ENCODE peak calls at places on chromosomes 4 and X, in seven cellular contexts. M, P, H, D, B, I and L are unnamed samples.

GRCh38 chr4:89586864-89587263 is 250.1 kb downstream of the SNCA start:
- DNase-seq in B (no peak), D (peak; percentile 27), M (no peak), H (peak; percentile 67), I (peak; percentile 45), P (no peak), L (peak; percentile 51)

GRCh38 chr4:19494958-19495357 is 756.7 kb upstream of the SLIT2 start:
- DNase-seq in B (no peak), M (no peak), D (peak; percentile 53), P (no peak), I (peak; percentile 44), H (peak; percentile 45), L (peak; percentile 36)

GRCh38 chrX:150163181-150163930 is 199.8 kb upstream of the MAMLD1 start:
- DNase-seq in I (peak; percentile 12), P (no peak), D (no peak), H (peak; percentile 9), B (no peak), M (no peak), L (no peak)

GRCh38 chrX:465418-465817 is 78.7 kb upstream of the PPP2R3B start:
- DNase-seq in D (no peak), P (no peak), M (no peak), B (no peak), I (no peak), H (no peak), L (no peak)

GRCh38 chr4:86560447-86560846 is 33.7 kb upstream of the PTPN13 start:
- DNase-seq in M (no peak), H (peak; percentile 44), I (no peak), B (no peak), D (no peak), P (no peak), L (no peak)

GRCh38 chrX:102712216-102712966 is at the start of gene GPRASP2:
- DNase-seq in D (peak; percentile 13), I (peak; percentile 70), B (no peak), M (peak; percentile 72), H (no peak), P (peak; percentile 46), L (peak; percentile 6)

GRCh38 chr4:37936889-37937498 is 23.2 kb upstream of the PTTG2 start:
- DNase-seq in P (no peak), M (peak; percentile 91), B (no peak), H (no peak), I (no peak), D (no peak), L (no peak)

GRCh38 chrX:16457239-16457638 is 192.7 kb upstream of the S100G start:
- DNase-seq in B (no peak), D (no peak), P (no peak), H (no peak), I (no peak), M (no peak), L (peak; percentile 33)

GRCh38 chr4:123616970-123617392 is 220.4 kb downstream of the SPRY1 start:
- DNase-seq in B (no peak), I (peak; percentile 31), P (peak; percentile 58), M (peak; percentile 58), D (peak; percentile 90), H (no peak), L (peak; percentile 34)

GRCh38 chr4:5899396-5899795 is 6.5 kb upstream of the CRMP1 start:
- DNase-seq in H (no peak), D (no peak), M (no peak), I (no peak), P (no peak), B (no peak), L (no peak)

GRCh38 chr4:8917868-8918783 is 46.5 kb upstream of the HMX1 start:
- DNase-seq in B (no peak), M (peak; percentile 69), P (peak; percentile 76), H (peak; percentile 15), D (peak; percentile 51), I (peak; percentile 58), L (peak; percentile 31)

GRCh38 chr4:30386266-30386895 is 333.8 kb upstream of the PCDH7 start:
- DNase-seq in B (peak; percentile 4), H (peak; percentile 66), P (no peak), D (peak; percentile 46), M (no peak), I (peak; percentile 46), L (peak; percentile 64)

GRCh38 chr4:143616771-143617170 is 83.7 kb downstream of the FREM3 start:
- DNase-seq in B (no peak), H (peak; percentile 51), P (no peak), M (no peak), I (peak; percentile 17), D (peak; percentile 67), L (peak; percentile 87)

GRCh38 chr4:42398448-42399355 is 1.4 kb downstream of the SHISA3 start:
- DNase-seq in B (no peak), H (no peak), I (peak; percentile 4), M (peak; percentile 51), P (no peak), D (no peak), L (no peak)

GRCh38 chr4:150078996-150079581 is 844 bp downstream of the DCLK2 start:
- DNase-seq in I (peak; percentile 63), P (peak; percentile 35), B (no peak), H (peak; percentile 46), M (peak; percentile 51), D (peak; percentile 38), L (peak; percentile 44)

GRCh38 chr4:5656415-5656814 is 51.9 kb downstream of the EVC2 start:
- DNase-seq in B (no peak), D (no peak), P (no peak), H (no peak), I (no peak), M (no peak), L (no peak)

GRCh38 chr4:158186815-158187214 is 14.0 kb upstream of the GASK1B start:
- DNase-seq in I (no peak), P (no peak), H (no peak), B (no peak), D (no peak), M (no peak), L (no peak)

GRCh38 chr4:158181906-158182305 is 9.1 kb upstream of the GASK1B start:
- DNase-seq in I (no peak), P (no peak), B (no peak), M (no peak), H (no peak), D (no peak), L (no peak)

GRCh38 chr4:158176776-158177175 is 4.0 kb upstream of the GASK1B start:
- DNase-seq in H (no peak), M (no peak), P (no peak), B (no peak), I (no peak), D (no peak), L (no peak)

GRCh38 chr4:158179465-158179864 is 6.6 kb upstream of the GASK1B start:
- DNase-seq in B (no peak), D (no peak), P (no peak), H (no peak), I (no peak), M (no peak), L (no peak)

GRCh38 chr4:158182736-158183135 is 9.9 kb upstream of the GASK1B start:
- DNase-seq in P (no peak), I (no peak), H (no peak), D (no peak), M (peak; percentile 63), B (no peak), L (no peak)
- H3K4me3 ChIP-seq in P (no peak overlapping the region), I (no peak overlapping the region), H (no peak overlapping the region), D (no peak overlapping the region), M (peak overlapping the region; percentile 25), B (no peak overlapping the region), L (no peak overlapping the region)

GRCh38 chr4:97153042-97153441 is 990.2 kb downstream of the STPG2 start:
- DNase-seq in D (peak; percentile 1), I (no peak), M (no peak), P (peak; percentile 19), H (no peak), B (no peak), L (no peak)
- TF ChIP-seq CTCF in D (no peak), I (no peak), M (no peak), P (no peak), H (no peak), B (no peak), L (no peak)

DNA sequence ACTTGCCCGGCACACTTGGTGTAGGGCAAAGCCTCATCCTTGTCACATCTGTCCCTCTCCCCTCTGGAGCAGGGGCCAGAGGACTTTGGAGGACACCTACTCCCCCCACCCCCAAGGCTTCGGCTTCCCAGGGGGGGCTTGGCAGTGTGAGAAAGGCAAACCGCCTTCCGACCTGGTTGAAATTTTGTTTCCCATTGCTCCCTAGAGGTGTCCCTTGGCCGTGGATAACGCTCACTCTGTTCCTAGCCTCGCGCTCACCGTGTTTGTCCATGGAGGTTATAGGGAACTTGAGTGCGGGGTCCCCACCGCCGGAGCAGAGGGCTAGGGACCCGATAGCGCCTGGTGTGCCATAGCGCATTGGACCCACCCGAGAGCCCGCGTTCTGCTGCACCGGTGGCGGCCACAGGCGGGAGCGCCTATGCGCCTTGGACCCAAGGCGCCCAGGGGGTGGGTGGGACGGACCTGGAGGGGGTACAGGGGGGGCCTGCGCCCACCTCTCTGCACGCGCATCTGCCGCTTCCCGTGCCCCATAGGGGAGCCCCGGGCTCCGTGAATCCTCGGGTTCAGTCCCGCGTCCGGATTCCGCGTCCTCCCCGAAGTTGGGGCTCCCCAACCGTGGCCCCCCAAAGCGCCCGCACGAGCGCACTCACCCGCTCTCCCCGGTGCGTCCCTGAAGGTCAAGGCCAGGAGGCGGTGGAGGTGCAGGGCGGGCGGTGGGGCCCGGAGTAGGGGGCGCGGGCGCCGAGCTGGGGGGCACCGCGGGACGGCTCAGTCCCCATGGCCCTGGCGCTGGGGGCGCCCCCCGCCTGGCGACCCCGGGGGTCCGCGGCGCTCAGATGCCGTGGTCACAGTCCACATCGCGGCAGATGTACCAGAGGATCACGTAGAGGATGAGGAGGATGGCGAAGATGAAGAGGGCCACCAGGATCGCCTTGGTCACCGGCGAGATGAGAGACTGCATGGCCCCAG is 82.7 kb upstream of the DHRSX start:
- DNase-seq in B (no peak), D (no peak), P (no peak), M (no peak), I (no peak), H (no peak), L (no peak)
- H3K4me3 ChIP-seq in B (no peak overlapping the region), D (no peak overlapping the region), P (no peak overlapping the region), M (no peak overlapping the region), I (no peak overlapping the region), H (no peak overlapping the region), L (no peak overlapping the region)

GRCh38 chrX:71616672-71617529 is 1.4 kb downstream of the CXCR3 start:
- DNase-seq in B (no peak), M (no peak), I (no peak), H (no peak), P (peak; percentile 77), D (no peak), L (no peak)

GRCh38 chrX:71615954-71616353 is 2.4 kb downstream of the CXCR3 start:
- DNase-seq in B (no peak), I (no peak), H (no peak), P (no peak), D (no peak), M (no peak), L (no peak)

GRCh38 chrX:71609095-71609750 is 9.1 kb downstream of the CXCR3 start:
- DNase-seq in I (no peak), B (no peak), H (no peak), D (no peak), P (no peak), M (no peak), L (no peak)

GRCh38 chrX:71615056-71615455 is 3.3 kb downstream of the CXCR3 start:
- DNase-seq in H (no peak), B (no peak), P (no peak), M (no peak), I (no peak), D (no peak), L (no peak)

DNA sequence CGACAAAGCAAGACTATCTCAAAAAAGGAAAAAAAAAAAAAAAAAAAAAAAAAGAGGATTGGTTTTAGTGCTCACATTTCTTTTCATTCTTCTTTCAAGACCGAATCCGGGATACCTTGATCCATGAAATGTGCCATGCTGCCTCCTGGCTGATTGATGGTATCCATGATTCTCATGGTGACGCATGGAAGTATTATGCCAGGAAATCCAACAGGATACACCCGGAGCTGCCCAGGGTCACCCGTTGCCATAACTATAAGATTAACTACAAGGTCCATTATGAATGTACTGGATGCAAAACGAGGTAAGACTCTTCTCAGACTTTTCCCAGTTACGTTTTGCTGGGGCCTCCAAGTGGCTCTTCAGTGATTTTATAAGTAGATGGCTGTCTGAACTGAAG is 6.1 kb downstream of the CXCR3 start:
- DNase-seq in B (no peak), D (no peak), M (no peak), I (no peak), H (no peak), P (no peak), L (no peak)
- TF ChIP-seq CTCF in B (no peak), D (no peak), M (no peak), I (no peak), H (no peak), P (no peak), L (no peak)